ENCODE peak calls at places on chromosomes 11 and 22, in ten cellular contexts. K is left ventricle myocardium inferior; J is iPS DF 6.9; D is mesenchymal stem cell; P is endothelial cell of umbilical vein; N is neuronal stem cell; Z is CD8-positive, alpha-beta memory T cell; Y is heart right ventricle; E is esophagus muscularis mucosa; V is GM23338. T is an unnamed sample. For H3K4me1, the result is how much of the 10 kb centered on the place peaks cover.

GRCh38 chr11:107752954-107753822 is 41.3 kb upstream of the SLN start:
- DNase-seq in J (no peak), E (no peak), N (no peak), K (no peak), Z (no peak), D (peak), Y (no peak), P (no peak), V (no peak), T (no peak)

GRCh38 chr22:31141551-31141950 is 1.2 kb upstream of the PLA2G3 start:
- DNase-seq in Y (no peak), P (no peak), N (no peak), D (no peak), V (no peak), J (no peak), E (no peak), Z (no peak), K (no peak), T (no peak)

GRCh38 chr11:89436071-89436470 is 55.1 kb downstream of the NOX4 start:
- DNase-seq in V (no peak), Z (no peak), P (peak), Y (no peak), E (no peak), D (peak), J (no peak), K (no peak), N (no peak), T (no peak)

GRCh38 chr11:69892237-69892985 is 73.2 kb upstream of the FGF3 start:
- DNase-seq in E (no peak), Y (no peak), P (no peak), D (peak), K (no peak), V (peak), J (peak), N (no peak), Z (no peak), T (no peak)

GRCh38 chr11:125376117-125376516 is 119.9 kb downstream of the FEZ1 start:
- DNase-seq in K (peak), D (no peak), P (no peak), V (peak), N (no peak), Y (peak), J (no peak), E (peak), Z (no peak), T (no peak)

GRCh38 chr11:2259466-2259830 is 10.9 kb downstream of the ASCL2 start:
- DNase-seq in D (no peak), K (no peak), N (no peak), E (no peak), Z (no peak), V (no peak), J (no peak), Y (peak), P (no peak), T (no peak)

GRCh38 chr11:65133724-65134123 is 595 bp downstream of the SYVN1 start:
- DNase-seq in J (no peak), Y (peak), E (no peak), P (peak), Z (no peak), D (peak), K (peak), V (no peak), N (no peak), T (no peak)

GRCh38 chr11:116837231-116838091 is at the start of gene APOA1:
- DNase-seq in Z (no peak), N (peak), P (no peak), J (no peak), V (peak), Y (no peak), E (no peak), D (no peak), K (no peak), T (no peak)

GRCh38 chr11:85787809-85788805 is 22.8 kb downstream of the SYTL2 start:
- DNase-seq in N (no peak), E (no peak), Y (no peak), Z (no peak), P (peak), D (no peak), V (peak), K (no peak), J (no peak), T (no peak)

GRCh38 chr11:133515075-133515474 is 17.2 kb downstream of the OPCML start:
- DNase-seq in E (no peak), D (no peak), Z (no peak), N (no peak), Y (no peak), V (no peak), K (no peak), J (no peak), P (no peak), T (no peak)

GRCh38 chr22:35329114-35329847 is 29.6 kb downstream of the TOM1 start:
- DNase-seq in J (no peak), E (no peak), Y (no peak), P (no peak), V (no peak), Z (no peak), D (no peak), N (no peak), K (no peak), T (no peak)

GRCh38 chr11:120180571-120181445 is 30.0 kb upstream of the OAF start:
- DNase-seq in D (peak), P (peak), J (no peak), Y (no peak), E (peak), Z (no peak), V (peak), N (peak), K (no peak), T (no peak)

GRCh38 chr11:122453586-122453985 is 201.9 kb upstream of the UBASH3B start:
- DNase-seq in Z (no peak), V (no peak), Y (no peak), K (no peak), D (no peak), N (no peak), E (no peak), J (no peak), P (no peak), T (no peak)

GRCh38 chr11:70073881-70074371 is 4.2 kb upstream of the ANO1 start:
- DNase-seq in N (no peak), Y (peak), D (peak), E (no peak), J (no peak), P (peak), V (peak), K (no peak), Z (no peak), T (no peak)

GRCh38 chr11:62401781-62402180 is 17.1 kb upstream of the SCGB1A1 start:
- DNase-seq in J (no peak), K (no peak), V (no peak), D (no peak), Y (no peak), Z (no peak), P (no peak), N (no peak), E (no peak), T (no peak)

GRCh38 chr11:62461740-62462522 is 43.1 kb downstream of the SCGB1A1 start:
- DNase-seq in N (no peak), J (no peak), D (peak), E (no peak), Y (no peak), K (no peak), Z (no peak), V (no peak), P (no peak), T (no peak)

GRCh38 chr22:46592390-46592872 is 27.8 kb upstream of the GRAMD4 start:
- DNase-seq in P (peak), Y (peak), E (no peak), K (peak), N (no peak), D (no peak), J (no peak), Z (peak), V (no peak), T (peak)

GRCh38 chr22:45335021-45335818 is 25.5 kb downstream of the FAM118A start:
- DNase-seq in E (no peak), V (peak), K (peak), N (no peak), D (no peak), Z (no peak), J (no peak), Y (peak), P (peak), T (no peak)

GRCh38 chr11:64870176-64870892 is 8.1 kb downstream of the EHD1 start:
- DNase-seq in P (peak), J (no peak), N (no peak), K (no peak), D (peak), E (no peak), Z (no peak), V (no peak), Y (no peak), T (no peak)

GRCh38 chr11:65542738-65543390 is 15.3 kb downstream of the LTBP3 start:
- DNase-seq in E (no peak), Z (no peak), K (no peak), N (no peak), D (no peak), J (no peak), P (no peak), V (no peak), Y (no peak), T (no peak)

GRCh38 chr11:102647430-102647829 is 22.3 kb upstream of the MMP20 start:
- DNase-seq in J (no peak), P (peak), D (no peak), Z (no peak), E (no peak), V (no peak), N (no peak), K (no peak), Y (no peak), T (no peak)

GRCh38 chr11:77723024-77723423 is 85.4 kb upstream of the CLNS1A start:
- DNase-seq in J (no peak), N (no peak), E (no peak), Y (no peak), P (no peak), D (no peak), K (no peak), Z (no peak), V (no peak), T (no peak)

GRCh38 chr11:119144825-119145476 is 3.9 kb upstream of the ABCG4 start:
- DNase-seq in N (peak), E (no peak), K (peak), P (peak), D (peak), V (peak), Y (peak), J (no peak), Z (no peak), T (peak)

GRCh38 chr11:129012880-129013279 is 70.2 kb upstream of the TP53AIP1 start:
- DNase-seq in D (no peak), E (no peak), K (no peak), V (no peak), J (no peak), Y (no peak), N (no peak), Z (no peak), P (no peak), T (no peak)

GRCh38 chr11:16382177-16382576 is 25.8 kb upstream of the SOX6 start:
- DNase-seq in E (no peak), K (no peak), N (no peak), Y (no peak), J (no peak), P (no peak), D (no peak), Z (no peak), V (no peak), T (no peak)

GRCh38 chr11:14969922-14970323 is 2.2 kb downstream of the CALCA start:
- DNase-seq in N (peak), J (no peak), D (peak), V (peak), E (no peak), K (peak), Z (no peak), Y (no peak), P (peak), T (peak)

GRCh38 chr22:35634981-35635540 is 13.2 kb upstream of the APOL6 start:
- DNase-seq in Z (no peak), V (no peak), P (no peak), D (no peak), K (no peak), Y (no peak), N (no peak), E (no peak), J (no peak), T (no peak)

GRCh38 chr22:32717337-32718240 is 83.9 kb upstream of the TIMP3 start:
- DNase-seq in E (no peak), N (no peak), J (no peak), Z (no peak), P (no peak), K (peak), V (no peak), D (peak), Y (peak), T (no peak)

GRCh38 chr11:121270286-121270685 is 22.3 kb upstream of the SC5D start:
- DNase-seq in Y (no peak), N (no peak), K (no peak), Z (no peak), E (no peak), J (no peak), V (no peak), P (no peak), D (no peak), T (no peak)

GRCh38 chr11:74819400-74819799 is 70.8 kb downstream of the RNF169 start:
- DNase-seq in K (no peak), E (no peak), D (peak), V (no peak), J (no peak), Y (no peak), Z (no peak), N (no peak), P (peak), T (no peak)

GRCh38 chr22:46062971-46063631 is 86.1 kb upstream of the WNT7B start:
- DNase-seq in V (no peak), D (no peak), N (no peak), Y (no peak), Z (no peak), E (no peak), P (no peak), J (no peak), K (peak), T (no peak)

GRCh38 chr22:49992921-49993648 is 19.5 kb downstream of the IL17REL start:
- DNase-seq in Z (peak), Y (peak), E (no peak), K (peak), V (peak), P (peak), D (peak), N (no peak), J (no peak), T (peak)

GRCh38 chr22:25840162-25840561 is 98.2 kb downstream of the MYO18B start:
- DNase-seq in N (no peak), P (no peak), J (no peak), V (no peak), K (no peak), Z (no peak), E (no peak), D (no peak), Y (no peak), T (no peak)

DNA sequence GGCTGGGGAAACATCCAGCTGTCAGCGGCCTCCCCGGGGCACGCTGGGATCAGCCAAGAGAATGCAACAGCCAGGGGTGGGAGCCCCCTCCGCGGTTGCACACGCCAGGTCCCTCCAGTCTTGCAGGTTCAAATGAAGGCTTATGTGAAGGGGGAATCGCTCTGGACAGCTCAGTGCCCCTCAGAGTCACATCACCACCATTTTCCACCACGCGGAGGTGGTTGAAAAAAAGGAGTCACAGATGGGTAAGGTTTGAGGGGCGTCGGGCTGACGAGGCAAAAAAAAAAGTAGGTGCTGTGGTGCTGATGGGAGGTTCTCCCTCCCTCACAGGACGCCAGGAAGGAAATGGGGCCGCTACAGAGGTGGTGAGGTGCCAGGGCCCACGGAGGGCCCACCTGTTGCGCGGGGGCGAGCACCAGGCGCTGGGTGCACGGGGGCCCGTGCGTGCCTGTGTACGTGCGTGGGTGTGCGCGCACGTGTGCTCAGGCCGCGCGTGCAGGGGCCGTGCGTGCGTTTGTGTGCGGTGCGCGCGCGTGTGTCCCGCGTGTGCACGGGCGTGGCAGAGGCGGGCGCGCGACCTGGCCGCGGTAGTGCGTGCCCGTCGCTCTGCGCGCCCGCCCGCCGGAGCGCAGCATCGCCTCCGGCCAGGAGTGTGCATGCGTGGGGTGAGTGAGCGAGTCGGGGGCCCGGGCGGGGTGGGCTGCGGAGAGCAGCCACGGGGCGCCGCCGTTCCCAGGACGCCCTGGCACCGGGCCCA is 3.0 kb downstream of the PDGFB start:
- DNase-seq in Y (no peak), D (no peak), E (no peak), V (no peak), Z (peak), N (no peak), P (no peak), K (no peak), J (no peak), T (peak)
- H3K4me3 ChIP-seq in Y (peak), D (peak), E (peak), V (peak), Z (peak), N (peak), P (peak), K (peak), J (peak), T (no peak)

DNA sequence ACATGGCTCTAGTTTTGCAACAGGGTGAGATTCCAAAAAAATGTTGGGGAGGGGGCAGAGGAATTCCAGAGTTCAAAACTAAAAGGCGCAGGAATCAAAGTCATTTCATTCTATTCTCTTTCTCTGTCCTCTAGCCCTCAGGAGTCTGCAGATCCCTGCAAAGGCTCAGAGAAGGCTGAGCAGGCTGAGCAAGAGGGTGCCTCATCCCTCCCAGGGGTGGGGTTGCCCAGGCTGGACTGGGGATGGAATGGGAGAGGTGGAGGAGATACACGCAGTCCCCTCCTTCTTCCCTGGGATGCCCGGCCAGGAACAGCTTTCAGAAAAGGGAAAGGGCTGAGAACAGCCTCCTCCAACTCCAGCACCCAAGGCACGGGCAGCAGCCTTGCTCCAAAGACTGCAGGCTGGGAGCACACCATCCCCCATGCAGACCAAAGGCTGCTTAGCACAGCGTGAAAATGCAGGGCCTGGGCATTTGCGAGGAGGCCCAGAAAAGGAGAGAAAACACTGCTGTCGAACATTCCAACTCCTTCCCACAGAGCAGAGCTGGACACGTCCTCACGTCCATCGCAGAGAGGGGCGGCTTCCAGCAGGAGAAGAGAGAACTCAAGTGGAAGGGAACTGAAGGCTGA is 51.8 kb downstream of the MN1 start:
- DNase-seq in N (no peak), Y (no peak), D (peak), E (no peak), J (no peak), Z (no peak), P (no peak), V (peak), K (no peak), T (no peak)
- H3K27ac ChIP-seq in N (peak), Y (peak), D (peak), E (peak), J (no peak), Z (no peak), P (no peak), V (peak), K (peak), T (no peak)

DNA sequence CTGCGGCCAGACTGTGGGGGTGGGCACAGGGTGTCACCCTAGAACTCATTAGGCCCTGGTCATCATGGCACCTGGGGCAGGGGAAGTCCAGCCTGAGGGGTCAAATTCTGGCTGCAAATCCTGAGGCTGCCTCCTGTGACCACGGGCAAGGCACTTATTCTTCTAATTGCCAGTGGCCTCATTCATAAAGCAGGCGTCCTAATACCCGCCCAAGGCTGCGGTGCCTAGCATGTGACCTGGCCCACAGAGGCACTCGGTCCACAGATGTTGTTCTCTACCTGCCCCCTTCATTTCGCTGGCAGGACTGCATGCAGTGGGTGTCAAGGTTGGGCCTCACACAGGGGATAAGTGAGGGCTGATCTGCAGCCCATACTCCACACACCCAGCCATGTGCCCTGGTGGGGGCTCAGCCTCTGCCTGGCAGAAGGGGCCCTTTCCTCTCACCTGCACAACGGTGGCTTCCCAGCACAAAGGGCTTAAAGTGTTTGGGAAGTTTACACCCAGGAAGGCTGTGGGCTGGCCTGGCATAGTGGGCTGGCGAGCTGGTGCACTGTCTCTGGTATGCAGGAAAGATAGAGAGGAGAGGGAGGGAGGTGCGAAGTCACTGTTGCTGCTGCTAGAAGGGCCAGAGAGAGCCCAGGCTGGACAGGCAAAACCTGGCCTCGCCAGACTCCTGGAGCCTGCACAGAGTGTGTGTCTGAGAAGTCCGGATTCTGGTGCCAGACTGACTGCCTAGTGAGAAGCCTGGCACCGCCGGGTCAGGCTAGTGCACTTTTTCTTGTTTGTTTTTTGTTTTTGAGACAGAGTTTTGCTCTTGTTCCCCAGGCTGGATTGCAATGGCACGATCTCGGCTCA is 3.2 kb downstream of the MPST start:
- DNase-seq in P (no peak), K (no peak), D (no peak), N (no peak), E (no peak), J (no peak), Z (no peak), V (no peak), Y (no peak), T (no peak)
- H3K4me1 ChIP-seq in P (under half), K (half or more), D (under half), N (under half), E (under half), J (under half), Z (under half), V (under half), Y (half or more), T (under half)

GRCh38 chr22:41238570-41239442 is 1.9 kb downstream of the CHADL start:
- DNase-seq in D (no peak), K (no peak), N (no peak), P (no peak), J (no peak), Z (no peak), Y (no peak), V (no peak), E (no peak), T (no peak)
- H3K4me3 ChIP-seq in D (no peak), K (peak), N (peak), P (no peak), J (no peak), Z (no peak), Y (peak), V (peak), E (peak), T (no peak)

T was measured in CD4-positive, CD25-positive, alpha-beta regulatory T cell.